ENCODE peak calls at places on chromosomes 6 and 20, in eight cellular contexts. One of them, this sample, is unnamed.

GRCh38 chr20:37398750-37399621 is 53.0 kb downstream of the SRC start:
- DNase-seq in WTC11: no peak
- DNase-seq in fibroblast of lung: no peak
- DNase-seq in BJ: no peak
- DNase-seq in GM10248: no peak
- DNase-seq in activated B cell treated with CpG ODN at 0.5 μM for 24 hours: no peak
- DNase-seq in H1: no peak
- DNase-seq in HFFc6: no peak
- DNase-seq in this sample: no peak

GRCh38 chr6:16292432-16292831 is 54.0 kb downstream of the GMPR start:
- DNase-seq in WTC11: no peak
- DNase-seq in fibroblast of lung: no peak
- DNase-seq in BJ: no peak
- DNase-seq in GM10248: no peak
- DNase-seq in activated B cell treated with CpG ODN at 0.5 μM for 24 hours: no peak
- DNase-seq in H1: no peak
- DNase-seq in HFFc6: no peak
- DNase-seq in this sample: no peak

GRCh38 chr6:70119218-70119835 is 183.6 kb downstream of the COL9A1 start:
- DNase-seq in WTC11: no peak
- DNase-seq in fibroblast of lung: no peak
- DNase-seq in BJ: no peak
- DNase-seq in GM10248: no peak
- DNase-seq in activated B cell treated with CpG ODN at 0.5 μM for 24 hours: no peak
- DNase-seq in H1: no peak
- DNase-seq in HFFc6: no peak
- DNase-seq in this sample: no peak

GRCh38 chr6:163248051-163248450 is 166.5 kb upstream of the QKI start:
- DNase-seq in WTC11: no peak
- DNase-seq in fibroblast of lung: no peak
- DNase-seq in BJ: no peak
- DNase-seq in GM10248: no peak
- DNase-seq in activated B cell treated with CpG ODN at 0.5 μM for 24 hours: no peak
- DNase-seq in H1: no peak
- DNase-seq in HFFc6: no peak
- DNase-seq in this sample: no peak

GRCh38 chr6:14965340-14966102 is 280.3 kb upstream of the JARID2 start:
- DNase-seq in WTC11: no peak
- DNase-seq in fibroblast of lung: no peak
- DNase-seq in BJ: no peak
- DNase-seq in GM10248: no peak
- DNase-seq in activated B cell treated with CpG ODN at 0.5 μM for 24 hours: no peak
- DNase-seq in H1: no peak
- DNase-seq in HFFc6: peak; percentile 19
- DNase-seq in this sample: no peak

GRCh38 chr6:37101991-37102298 is 68.0 kb upstream of the PIM1 start:
- DNase-seq in WTC11: no peak
- DNase-seq in fibroblast of lung: no peak
- DNase-seq in BJ: no peak
- DNase-seq in GM10248: no peak
- DNase-seq in activated B cell treated with CpG ODN at 0.5 μM for 24 hours: no peak
- DNase-seq in H1: no peak
- DNase-seq in HFFc6: no peak
- DNase-seq in this sample: no peak

GRCh38 chr6:137094411-137095008 is 49.7 kb upstream of the IL20RA start:
- DNase-seq in WTC11: peak; percentile 55
- DNase-seq in fibroblast of lung: peak; percentile 54
- DNase-seq in BJ: peak; percentile 11
- DNase-seq in GM10248: peak; percentile 43
- DNase-seq in activated B cell treated with CpG ODN at 0.5 μM for 24 hours: no peak
- DNase-seq in H1: no peak
- DNase-seq in HFFc6: peak; percentile 57
- DNase-seq in this sample: no peak

GRCh38 chr6:24646771-24647170 is 780 bp upstream of the KIAA0319 start:
- DNase-seq in WTC11: no peak
- DNase-seq in fibroblast of lung: peak; percentile 71
- DNase-seq in BJ: no peak
- DNase-seq in GM10248: no peak
- DNase-seq in activated B cell treated with CpG ODN at 0.5 μM for 24 hours: no peak
- DNase-seq in H1: no peak
- DNase-seq in HFFc6: peak; percentile 2
- DNase-seq in this sample: no peak

GRCh38 chr6:108368431-108369030 is 73.7 kb downstream of the AFG1L start:
- DNase-seq in WTC11: no peak
- DNase-seq in fibroblast of lung: no peak
- DNase-seq in BJ: no peak
- DNase-seq in GM10248: no peak
- DNase-seq in activated B cell treated with CpG ODN at 0.5 μM for 24 hours: no peak
- DNase-seq in H1: no peak
- DNase-seq in HFFc6: no peak
- DNase-seq in this sample: no peak

DNA sequence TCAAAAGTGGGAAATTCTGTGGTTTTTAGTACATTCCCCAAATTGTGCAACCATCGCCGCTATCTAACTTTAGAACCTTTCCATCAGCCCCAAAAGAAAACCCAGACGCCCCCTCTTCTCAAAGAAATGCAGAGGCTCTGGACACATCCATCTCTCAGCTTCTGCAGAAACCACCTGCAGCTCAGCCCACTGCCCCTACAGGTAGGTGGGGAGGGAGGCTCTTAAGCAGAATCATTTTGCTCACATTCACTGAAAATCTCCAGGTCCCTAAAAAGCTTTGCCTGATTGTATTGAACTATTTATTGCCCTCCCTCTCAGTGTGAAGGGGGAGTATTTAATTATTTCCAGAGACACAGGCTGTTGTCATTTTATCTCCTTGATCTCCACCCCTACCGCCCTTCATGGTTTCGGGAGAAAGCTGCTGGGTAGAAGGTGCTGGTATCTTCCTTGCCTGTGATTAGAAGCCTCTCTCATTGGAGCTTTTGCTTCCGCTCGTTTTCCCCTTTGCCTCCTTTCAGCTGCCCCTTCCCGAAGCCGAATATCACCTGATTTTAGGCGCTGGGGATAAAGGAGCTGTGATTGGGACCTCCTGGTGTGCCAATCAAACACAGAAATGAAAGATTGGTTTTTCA is 68.8 kb upstream of the KCNG1 start:
- DNase-seq in WTC11: no peak
- DNase-seq in fibroblast of lung: no peak
- DNase-seq in BJ: no peak
- DNase-seq in GM10248: no peak
- DNase-seq in activated B cell treated with CpG ODN at 0.5 μM for 24 hours: no peak
- DNase-seq in H1: no peak
- DNase-seq in HFFc6: no peak
- DNase-seq in this sample: no peak
- TF ChIP-seq CTCF in WTC11: no peak
- TF ChIP-seq CTCF in fibroblast of lung: no peak
- TF ChIP-seq CTCF in BJ: no peak
- TF ChIP-seq CTCF in GM10248: no peak
- TF ChIP-seq CTCF in activated B cell treated with CpG ODN at 0.5 μM for 24 hours: no peak
- TF ChIP-seq CTCF in H1: no peak
- TF ChIP-seq CTCF in HFFc6: no peak
- TF ChIP-seq CTCF in this sample: no peak

GRCh38 chr20:50399917-50400704 is 110.1 kb upstream of the PTPN1 start:
- DNase-seq in WTC11: no peak
- DNase-seq in fibroblast of lung: no peak
- DNase-seq in BJ: no peak
- DNase-seq in GM10248: no peak
- DNase-seq in activated B cell treated with CpG ODN at 0.5 μM for 24 hours: no peak
- DNase-seq in H1: no peak
- DNase-seq in HFFc6: no peak
- DNase-seq in this sample: peak; percentile 55
- TF ChIP-seq CTCF in WTC11: no peak
- TF ChIP-seq CTCF in fibroblast of lung: peak; percentile 18
- TF ChIP-seq CTCF in BJ: no peak
- TF ChIP-seq CTCF in GM10248: no peak
- TF ChIP-seq CTCF in activated B cell treated with CpG ODN at 0.5 μM for 24 hours: no peak
- TF ChIP-seq CTCF in H1: peak; percentile 30
- TF ChIP-seq CTCF in HFFc6: no peak
- TF ChIP-seq CTCF in this sample: no peak

DNA sequence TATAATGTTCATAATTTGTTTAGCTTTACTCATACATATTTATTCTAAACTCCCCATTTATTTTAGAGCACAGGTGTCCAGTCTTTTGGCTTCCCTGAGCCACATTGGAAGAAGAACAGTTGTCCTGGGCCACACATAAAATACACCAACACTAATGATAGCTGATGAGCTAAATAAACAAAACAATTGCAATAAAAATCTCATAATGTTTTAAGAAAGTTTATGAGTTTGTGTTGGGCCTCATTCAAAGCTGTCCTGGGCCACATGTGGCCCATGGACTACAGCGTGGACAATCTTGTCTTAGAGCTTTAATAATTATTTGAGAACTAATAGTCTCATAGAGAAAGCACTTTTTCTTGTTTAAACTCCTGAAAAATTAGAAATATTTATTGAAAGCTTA is 131.3 kb downstream of the MYO6 start:
- DNase-seq in WTC11: no peak
- DNase-seq in fibroblast of lung: no peak
- DNase-seq in BJ: no peak
- DNase-seq in GM10248: no peak
- DNase-seq in activated B cell treated with CpG ODN at 0.5 μM for 24 hours: no peak
- DNase-seq in H1: no peak
- DNase-seq in HFFc6: no peak
- DNase-seq in this sample: no peak
- TF ChIP-seq CTCF in WTC11: no peak
- TF ChIP-seq CTCF in fibroblast of lung: no peak
- TF ChIP-seq CTCF in BJ: no peak
- TF ChIP-seq CTCF in GM10248: no peak
- TF ChIP-seq CTCF in activated B cell treated with CpG ODN at 0.5 μM for 24 hours: no peak
- TF ChIP-seq CTCF in H1: no peak
- TF ChIP-seq CTCF in HFFc6: no peak
- TF ChIP-seq CTCF in this sample: no peak

GRCh38 chr20:50931306-50932015 is at the start of gene ADNP:
- DNase-seq in WTC11: peak; percentile 89
- DNase-seq in fibroblast of lung: peak; percentile 95
- DNase-seq in BJ: no peak
- DNase-seq in GM10248: peak; percentile 84
- DNase-seq in activated B cell treated with CpG ODN at 0.5 μM for 24 hours: peak; percentile 85
- DNase-seq in H1: peak; percentile 83
- DNase-seq in HFFc6: peak; percentile 77
- DNase-seq in this sample: peak; percentile 91

GRCh38 chr20:50931048-50931305 is 260 bp downstream of the ADNP start:
- DNase-seq in WTC11: no peak
- DNase-seq in fibroblast of lung: no peak
- DNase-seq in BJ: no peak
- DNase-seq in GM10248: peak; percentile 67
- DNase-seq in activated B cell treated with CpG ODN at 0.5 μM for 24 hours: no peak
- DNase-seq in H1: no peak
- DNase-seq in HFFc6: no peak
- DNase-seq in this sample: no peak

GRCh38 chr20:50930139-50931047 is 844 bp downstream of the ADNP start:
- DNase-seq in WTC11: no peak
- DNase-seq in fibroblast of lung: no peak
- DNase-seq in BJ: no peak
- DNase-seq in GM10248: no peak
- DNase-seq in activated B cell treated with CpG ODN at 0.5 μM for 24 hours: no peak
- DNase-seq in H1: no peak
- DNase-seq in HFFc6: no peak
- DNase-seq in this sample: no peak

GRCh38 chr20:50929299-50930138 is 1.7 kb downstream of the ADNP start:
- DNase-seq in WTC11: peak; percentile 94
- DNase-seq in fibroblast of lung: peak; percentile 94
- DNase-seq in BJ: peak; percentile 70
- DNase-seq in GM10248: peak; percentile 84
- DNase-seq in activated B cell treated with CpG ODN at 0.5 μM for 24 hours: peak; percentile 74
- DNase-seq in H1: peak; percentile 89
- DNase-seq in HFFc6: peak; percentile 94
- DNase-seq in this sample: peak; percentile 92

DNA sequence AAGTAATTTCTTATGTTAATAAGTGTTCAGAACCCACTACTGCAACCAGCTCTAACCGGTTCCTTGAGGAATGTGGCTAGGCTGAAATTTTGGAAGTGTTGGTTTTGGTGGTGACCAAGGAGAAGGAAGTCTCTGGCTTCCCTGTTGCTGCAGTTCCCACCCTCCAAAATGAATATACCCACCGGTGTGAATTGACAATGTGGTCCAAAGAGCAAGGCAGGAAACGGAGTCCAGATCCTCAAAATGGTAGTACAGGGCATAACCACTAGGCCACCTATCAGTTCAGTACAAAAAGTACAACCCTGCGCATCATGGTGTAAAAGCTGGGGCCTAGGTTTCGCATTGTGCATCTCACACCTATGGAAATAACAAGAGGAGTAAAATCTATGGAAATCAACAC is 2.8 kb downstream of the ADNP start:
- DNase-seq in WTC11: no peak
- DNase-seq in fibroblast of lung: no peak
- DNase-seq in BJ: no peak
- DNase-seq in GM10248: no peak
- DNase-seq in activated B cell treated with CpG ODN at 0.5 μM for 24 hours: no peak
- DNase-seq in H1: no peak
- DNase-seq in HFFc6: no peak
- DNase-seq in this sample: no peak
- TF ChIP-seq CTCF in WTC11: no peak
- TF ChIP-seq CTCF in fibroblast of lung: peak; percentile 19
- TF ChIP-seq CTCF in BJ: no peak
- TF ChIP-seq CTCF in GM10248: peak; percentile 3
- TF ChIP-seq CTCF in activated B cell treated with CpG ODN at 0.5 μM for 24 hours: no peak
- TF ChIP-seq CTCF in H1: peak; percentile 19
- TF ChIP-seq CTCF in HFFc6: peak; percentile 31
- TF ChIP-seq CTCF in this sample: no peak

DNA sequence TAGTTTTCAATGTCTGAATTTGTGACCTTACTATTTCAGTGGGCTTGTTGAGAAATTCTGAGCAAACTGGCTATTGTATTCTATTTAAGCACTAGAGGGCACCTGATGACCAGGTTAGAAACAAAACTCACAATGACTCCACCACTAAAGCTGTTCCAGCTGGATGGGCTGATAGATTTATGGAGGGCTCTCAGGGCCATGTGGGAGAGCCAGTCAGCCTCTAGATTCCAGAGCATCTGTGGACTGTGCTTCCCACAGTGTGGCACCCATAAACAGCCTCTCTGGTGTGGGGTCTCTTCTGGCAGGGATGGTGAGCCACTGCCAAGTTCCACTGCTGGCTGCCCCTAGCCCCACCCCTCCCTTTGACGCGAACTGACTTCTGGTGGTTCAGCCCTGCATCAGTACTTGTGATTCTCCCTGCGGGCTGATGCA is 29.2 kb downstream of the C6orf58 start:
- DNase-seq in WTC11: peak; percentile 24
- DNase-seq in fibroblast of lung: peak; percentile 23
- DNase-seq in BJ: no peak
- DNase-seq in GM10248: peak; percentile 6
- DNase-seq in activated B cell treated with CpG ODN at 0.5 μM for 24 hours: no peak
- DNase-seq in H1: no peak
- DNase-seq in HFFc6: peak; percentile 51
- DNase-seq in this sample: no peak
- TF ChIP-seq CTCF in WTC11: no peak
- TF ChIP-seq CTCF in fibroblast of lung: peak; percentile 33
- TF ChIP-seq CTCF in BJ: peak; percentile 46
- TF ChIP-seq CTCF in GM10248: no peak
- TF ChIP-seq CTCF in activated B cell treated with CpG ODN at 0.5 μM for 24 hours: no peak
- TF ChIP-seq CTCF in H1: peak; percentile 61
- TF ChIP-seq CTCF in HFFc6: peak; percentile 62
- TF ChIP-seq CTCF in this sample: no peak

This sample was measured in CD14-positive monocyte.